ENCODE peak calls at places on chromosomes 4 and X, in seven cellular contexts. G is T-cell; P is activated naive CD4-positive, alpha-beta T cell treated with anti-CD3 and anti-CD28 coated beads, Interleukin-2, amount 50 U/mL, for 72 hours; S is left cardiac atrium; F is heart right ventricle; E is effector memory CD8-positive, alpha-beta T cell; M is activated CD4-positive, CD25-positive, alpha-beta regulatory T cell treated with anti-CD3 and anti-CD28 coated beads, Interleukin-2, amount 50 U/mL, for 24 hours. Y is an unnamed sample.

GRCh38 chr4:189385098-189385497 is 555.6 kb upstream of the FRG1 start:
- ATAC-seq in G (no peak), E (no peak), S (no peak), F (no peak), P (no peak), M (no peak), Y (no peak)

GRCh38 chr4:26127851-26128337 is 192.9 kb upstream of the RBPJ start:
- ATAC-seq in P (no peak), M (no peak), G (no peak), F (no peak), E (no peak), S (peak), Y (no peak)

GRCh38 chrX:64204701-64205440 is 637 bp downstream of the AMER1 start:
- ATAC-seq in F (peak), E (no peak), S (peak), G (peak), M (peak), P (peak), Y (peak)

GRCh38 chr4:40514409-40515025 is 115.1 kb downstream of the RBM47 start:
- ATAC-seq in G (no peak), S (peak), E (no peak), P (no peak), M (no peak), F (no peak), Y (no peak)

GRCh38 chrX:101287402-101287801 is 3.7 kb downstream of the TAF7L start:
- ATAC-seq in M (no peak), P (no peak), E (no peak), S (no peak), F (no peak), G (peak), Y (no peak)

GRCh38 chrX:27381419-27381818 is 81.7 kb downstream of the PPP4R3C start:
- ATAC-seq in F (no peak), S (no peak), M (no peak), G (no peak), P (no peak), E (no peak), Y (no peak)

GRCh38 chrX:40173662-40174593 is 76.2 kb upstream of the BCOR start:
- ATAC-seq in F (no peak), S (no peak), M (peak), G (no peak), E (no peak), P (peak), Y (no peak)

GRCh38 chr4:4405358-4405962 is 18.6 kb downstream of the NSG1 start:
- ATAC-seq in F (no peak), M (no peak), S (no peak), P (no peak), G (no peak), E (no peak), Y (no peak)

GRCh38 chr4:6367313-6367945 is 97.8 kb downstream of the WFS1 start:
- ATAC-seq in G (no peak), P (no peak), E (no peak), M (no peak), S (no peak), F (no peak), Y (no peak)

GRCh38 chrX:28135378-28136047 is 154.3 kb upstream of the DCAF8L1 start:
- ATAC-seq in G (no peak), P (no peak), S (no peak), F (no peak), M (no peak), E (no peak), Y (no peak)

GRCh38 chrX:56025872-56026571 is 206.1 kb upstream of the KLF8 start:
- ATAC-seq in G (no peak), E (no peak), M (no peak), F (no peak), P (no peak), S (no peak), Y (no peak)

GRCh38 chr4:108356209-108356535 is 187.4 kb upstream of the LEF1 start:
- ATAC-seq in P (no peak), G (peak), M (no peak), E (no peak), F (no peak), S (no peak), Y (no peak)

GRCh38 chr4:9976781-9977180 is 44.5 kb downstream of the SLC2A9 start:
- ATAC-seq in M (no peak), S (no peak), F (no peak), G (no peak), P (no peak), E (no peak), Y (no peak)

GRCh38 chr4:22719218-22719617 is 26.5 kb downstream of the GBA3 start:
- ATAC-seq in E (no peak), P (no peak), F (no peak), G (no peak), M (no peak), S (no peak), Y (no peak)